ENCODE peak calls at places on chromosomes 11 and 22, in four cellular contexts. S is IMR-90, V is K562, M is GM12878. X is an unnamed sample.

GRCh38 chr11:125429174-125429707 is 66.8 kb downstream of the FEZ1 start:
- DNase-seq in V (peak), M (no peak), S (peak), X (peak)

GRCh38 chr22:48539261-48539660 is 1288.4 kb downstream of the BRD1 start:
- DNase-seq in S (no peak), M (no peak), V (no peak), X (no peak)

GRCh38 chr11:47394322-47395224 is 13.8 kb upstream of the SLC39A13 start:
- DNase-seq in S (peak), V (peak), M (no peak), X (no peak)

GRCh38 chr11:48116843-48117242 is 99.8 kb upstream of the OR4B1 start:
- DNase-seq in V (peak), S (no peak), M (no peak), X (no peak)

GRCh38 chr11:109421981-109422590 is at the start of gene C11orf87:
- DNase-seq in S (no peak), V (no peak), M (no peak), X (peak)

GRCh38 chr11:28924007-28924406 is 815.8 kb downstream of the METTL15 start:
- DNase-seq in V (no peak), S (no peak), M (no peak), X (no peak)

GRCh38 chr11:20479399-20479974 is 92.0 kb downstream of the PRMT3 start:
- DNase-seq in S (no peak), V (peak), M (no peak), X (no peak)

GRCh38 chr11:65918211-65919150 is at the start of gene C11orf68:
- DNase-seq in S (no peak), M (no peak), V (peak), X (peak)

GRCh38 chr11:91136631-91137030 is 913.8 kb upstream of the CHORDC1 start:
- DNase-seq in V (no peak), M (no peak), S (peak), X (no peak)

GRCh38 chr11:85889676-85890579 is 34.7 kb downstream of the CCDC83 start:
- DNase-seq in V (peak), S (peak), M (no peak), X (no peak)

GRCh38 chr11:114571712-114572111 is 12.0 kb upstream of the NXPE1 start:
- DNase-seq in S (no peak), M (no peak), V (no peak), X (no peak)

GRCh38 chr11:93841446-93841845 is 9.0 kb downstream of the VSTM5 start:
- DNase-seq in M (no peak), S (no peak), V (no peak), X (no peak)

GRCh38 chr11:73784080-73784634 is 3.5 kb upstream of the MRPL48 start:
- DNase-seq in V (peak), M (no peak), S (peak), X (no peak)
- H3K4me2 ChIP-seq in V (peak), M (no peak), S (no peak), X (peak)

GRCh38 chr11:16793511-16793910 is 55.1 kb downstream of the C11orf58 start:
- DNase-seq in S (no peak), M (no peak), V (no peak), X (no peak)
- TF ChIP-seq CHD1 in S (no peak), M (no peak), V (no peak), X (no peak)

GRCh38 chr22:50733521-50734342 is 4.3 kb upstream of the ACR start:
- DNase-seq in V (no peak), M (no peak), S (peak), X (no peak)

GRCh38 chr22:50730941-50731661 is 6.9 kb upstream of the ACR start:
- DNase-seq in S (no peak), M (no peak), V (no peak), X (peak)

GRCh38 chr22:50730013-50730891 is 7.8 kb upstream of the ACR start:
- DNase-seq in M (no peak), S (no peak), V (no peak), X (no peak)

GRCh38 chr22:50732681-50733080 is 5.3 kb upstream of the ACR start:
- DNase-seq in M (no peak), V (no peak), S (no peak), X (no peak)

DNA sequence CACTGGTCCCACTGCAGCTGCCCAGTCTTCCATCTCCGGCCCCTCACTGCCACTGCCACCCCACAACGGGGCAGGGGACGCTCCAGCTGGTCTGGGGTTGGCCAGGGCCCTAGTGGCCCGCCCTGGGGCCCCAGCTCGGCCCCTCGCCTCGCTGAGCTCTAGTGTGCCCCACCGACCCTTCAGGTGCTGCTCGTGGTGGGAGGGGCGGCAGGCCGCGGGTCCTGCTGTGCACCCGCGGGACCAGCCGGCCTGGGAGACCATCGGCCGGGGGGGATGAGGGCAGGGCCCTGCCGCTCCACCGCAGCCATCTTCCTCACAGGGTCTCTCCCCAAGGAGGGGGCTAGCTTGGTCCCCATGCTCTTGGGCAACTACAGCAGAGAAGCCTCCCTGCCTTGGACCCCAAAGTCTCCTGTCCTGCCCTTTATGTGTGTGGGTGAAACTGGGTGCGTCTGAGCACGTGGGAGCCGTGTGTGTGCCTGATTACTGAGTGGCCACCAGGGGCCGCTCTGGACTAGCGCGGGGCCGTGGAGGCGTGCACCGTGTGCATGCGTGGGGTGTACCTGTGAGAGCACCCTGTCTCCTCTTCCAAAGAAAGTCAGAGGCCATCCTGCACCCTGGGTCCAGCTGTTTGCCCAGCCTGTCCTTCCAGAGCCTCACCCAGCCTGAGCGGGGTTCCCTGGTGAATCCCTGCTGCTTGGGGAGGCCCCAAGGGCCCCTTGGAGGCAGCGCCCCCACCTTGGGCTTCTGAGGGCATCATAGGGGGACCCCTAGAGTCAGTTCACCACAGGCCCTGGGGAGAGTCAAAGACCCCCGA is 6.0 kb upstream of the ACR start:
- DNase-seq in S (peak), V (peak), M (no peak), X (no peak)
- H3K4me2 ChIP-seq in S (peak), V (peak), M (no peak), X (no peak)

DNA sequence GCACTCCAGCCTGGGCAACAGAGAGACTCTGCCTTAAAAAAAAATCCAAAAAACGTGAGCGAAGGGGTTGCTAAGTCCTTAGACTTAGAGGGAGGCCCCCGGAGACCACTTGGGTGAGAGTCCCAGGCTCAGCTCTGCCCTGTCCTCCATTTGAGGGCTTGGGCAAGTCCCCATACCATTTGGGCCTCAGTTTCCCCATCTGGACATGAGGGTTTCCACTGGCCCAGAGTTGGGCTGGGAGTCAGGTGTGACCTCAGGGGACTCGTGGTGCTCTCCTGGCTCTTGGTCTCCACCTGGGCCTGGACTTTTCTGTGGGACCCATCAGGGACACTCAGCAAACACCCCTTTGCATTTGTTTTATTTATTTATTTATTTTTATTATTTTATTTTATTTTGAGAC is 35.2 kb upstream of the CSNK1E start:
- DNase-seq in S (no peak), M (no peak), V (no peak), X (peak)
- TF ChIP-seq CHD1 in S (no peak), M (no peak), V (no peak), X (no peak)

GRCh38 chr22:31895317-31896133 is 48.8 kb upstream of the YWHAH start:
- DNase-seq in V (peak), M (no peak), S (peak), X (no peak)
- H3K4me2 ChIP-seq in V (peak), M (no peak), S (no peak), X (no peak)

GRCh38 chr11:57785072-57785471 is 23.5 kb downstream of the CTNND1 start:
- DNase-seq in M (no peak), S (no peak), V (no peak), X (no peak)
- TF ChIP-seq CHD1 in M (no peak), S (no peak), V (no peak), X (no peak)

DNA sequence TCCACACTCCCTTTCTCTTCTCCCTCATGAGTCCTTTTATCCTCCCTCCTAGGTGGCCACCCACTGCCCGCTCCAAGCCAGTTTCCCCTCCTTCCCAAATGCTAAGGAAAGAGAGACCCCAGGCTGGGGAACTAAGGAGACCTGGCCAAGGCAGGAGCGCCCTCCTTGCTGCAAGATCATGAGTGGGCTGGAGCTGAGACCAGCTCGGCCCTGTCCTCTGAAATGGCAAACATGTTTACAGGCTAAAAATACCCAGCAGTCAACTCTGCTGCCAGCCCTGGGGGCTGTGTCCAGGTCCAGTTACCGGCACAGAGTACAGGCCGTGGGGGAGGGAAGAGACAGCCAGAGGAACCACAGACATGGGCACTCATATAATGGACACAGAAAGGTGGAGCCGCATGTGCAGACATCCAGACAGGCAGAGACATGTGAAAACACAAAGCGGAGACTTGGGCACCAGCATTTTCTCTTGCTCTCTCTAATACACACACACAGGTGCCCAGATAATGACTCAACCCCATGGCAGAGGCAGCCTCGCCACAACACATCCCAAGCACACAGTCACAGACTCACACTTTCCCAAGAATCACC is 1.2 kb upstream of the AHNAK start:
- DNase-seq in S (no peak), M (no peak), V (no peak), X (no peak)
- H3K4me2 ChIP-seq in S (peak), M (no peak), V (no peak), X (peak)

DNA sequence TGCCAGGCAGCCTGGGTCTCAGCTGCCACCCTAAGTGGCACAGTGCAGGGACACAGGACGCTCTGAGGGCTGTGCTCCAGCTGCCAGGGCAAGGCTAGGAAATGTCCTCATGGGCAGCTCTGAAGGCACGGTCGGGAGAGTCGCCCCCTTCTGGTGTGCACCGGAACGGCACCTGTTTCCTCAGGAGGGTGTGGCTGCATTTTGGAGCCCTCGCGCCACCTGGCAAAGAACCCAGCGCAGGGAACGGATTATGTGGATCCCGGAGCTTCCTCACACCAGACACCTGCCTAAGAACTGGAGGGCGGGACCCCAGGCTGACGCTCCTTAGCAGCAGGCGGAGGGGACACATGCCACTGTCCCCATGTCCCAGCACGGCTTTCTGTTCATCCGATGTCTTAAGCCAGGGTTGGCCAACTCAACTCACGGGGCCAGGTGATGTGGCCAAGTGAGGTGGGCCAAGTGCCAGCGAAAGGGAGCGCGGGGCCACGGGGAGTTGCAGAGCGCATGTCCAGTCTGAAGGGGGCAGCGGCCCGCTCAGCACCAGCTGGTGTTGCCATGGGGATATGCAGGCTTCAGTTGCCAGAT is 5.1 kb upstream of the SLC22A8 start:
- DNase-seq in S (no peak), M (no peak), V (peak), X (peak)
- TF ChIP-seq CHD1 in S (no peak), M (no peak), V (no peak), X (no peak)

GRCh38 chr11:36602143-36602542 is 4.1 kb upstream of the RAG2 start:
- DNase-seq in S (no peak), V (no peak), M (no peak), X (no peak)

GRCh38 chr11:36609383-36609782 is 11.3 kb upstream of the RAG2 start:
- DNase-seq in S (no peak), V (peak), M (no peak), X (no peak)

GRCh38 chr11:36608491-36609199 is 10.6 kb upstream of the RAG2 start:
- DNase-seq in V (no peak), M (no peak), S (no peak), X (no peak)

GRCh38 chr11:36601145-36601544 is 3.1 kb upstream of the RAG2 start:
- DNase-seq in M (no peak), V (no peak), S (no peak), X (no peak)

DNA sequence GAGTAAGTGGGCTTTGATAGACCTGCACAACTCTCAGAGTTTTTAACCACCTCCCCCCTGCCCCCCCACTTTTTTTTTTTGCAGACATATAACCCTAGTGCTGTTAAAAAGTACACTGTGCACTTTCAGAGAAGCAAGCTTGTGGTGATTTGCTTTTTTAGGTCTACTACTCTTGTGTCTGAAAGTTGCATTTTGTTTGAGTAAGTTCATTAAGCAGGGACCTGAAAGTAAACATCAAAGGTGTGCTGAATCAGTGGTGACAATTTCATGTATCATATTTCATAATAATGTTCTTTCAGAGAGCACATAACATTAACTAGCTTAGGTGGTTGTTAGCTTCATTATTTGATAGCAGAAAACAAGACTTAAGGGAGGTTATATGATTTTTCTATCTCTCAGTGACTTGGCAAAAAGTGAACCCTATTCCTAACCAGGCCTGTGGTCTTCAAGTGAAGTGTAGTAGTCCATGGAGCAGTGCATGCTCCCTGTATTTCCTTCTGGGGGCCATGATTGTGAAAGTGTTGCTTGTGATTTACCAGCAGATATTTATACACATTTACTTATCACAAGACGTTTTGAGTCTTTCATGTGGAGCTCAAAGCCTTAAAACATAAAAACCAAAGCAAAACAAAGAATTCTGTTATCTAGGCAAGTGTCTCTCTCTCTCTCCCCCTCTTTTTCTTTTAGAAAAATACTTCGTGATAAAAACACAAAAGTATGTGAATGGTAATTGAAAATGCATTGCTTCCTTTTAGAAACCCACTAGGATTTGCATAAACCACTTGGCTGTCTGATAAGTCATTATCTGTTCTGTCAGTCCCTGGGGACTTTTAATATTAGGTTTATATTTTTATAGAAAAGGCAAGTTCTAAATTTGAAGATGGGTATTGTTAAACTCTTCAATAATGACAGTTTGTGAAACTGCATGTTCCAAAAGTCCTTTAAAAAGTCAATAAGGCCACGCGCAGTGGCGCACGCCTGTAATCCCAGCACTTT is 7.5 kb upstream of the RAG2 start:
- DNase-seq in S (no peak), V (no peak), M (no peak), X (no peak)
- H3K4me2 ChIP-seq in S (no peak), V (no peak), M (peak), X (no peak)